ENCODE peak calls at places on chromosomes 2 and 18, in five cellular contexts. O is heart left ventricle, R is upper lobe of right lung, V is lung, T is astrocyte. P is an unnamed sample.

GRCh38 chr18:54392621-54393023 is 34.9 kb downstream of the C18orf54 start:
- DNase-seq in O (no peak), R (no peak), V (no peak), T (peak; percentile 29), P (no peak)

GRCh38 chr18:74702951-74703350 is 105.3 kb downstream of the ZNF407 start:
- DNase-seq in O (no peak), R (no peak), V (no peak), T (no peak), P (no peak)

GRCh38 chr2:30300456-30301221 is 69.3 kb downstream of the LBH start:
- DNase-seq in O (no peak), R (no peak), V (no peak), T (peak; percentile 93), P (no peak)

GRCh38 chr2:219496781-219497494 is 1.8 kb upstream of the GMPPA start:
- DNase-seq in O (no peak), R (no peak), V (no peak), T (peak; percentile 35), P (no peak)

GRCh38 chr2:191679818-191680600 is 2.1 kb downstream of the NABP1 start:
- DNase-seq in O (no peak), R (no peak), V (no peak), T (peak; percentile 90), P (no peak)

GRCh38 chr2:236847538-236848263 is 238.0 kb upstream of the COPS8 start:
- DNase-seq in O (no peak), R (no peak), V (no peak), T (no peak), P (no peak)

GRCh38 chr2:130870161-130870485 is 33.4 kb downstream of the ARHGEF4 start:
- DNase-seq in O (no peak), R (peak; percentile 47), V (no peak), T (no peak), P (no peak)

GRCh38 chr18:78582898-78583738 is 396.5 kb upstream of the SALL3 start:
- DNase-seq in O (no peak), R (no peak), V (no peak), T (no peak), P (no peak)

GRCh38 chr2:14420851-14421250 is 211.7 kb upstream of the LRATD1 start:
- DNase-seq in O (no peak), R (no peak), V (no peak), T (peak; percentile 37), P (no peak)

GRCh38 chr18:51503351-51503750 is 305.9 kb upstream of the MEX3C start:
- DNase-seq in O (no peak), R (no peak), V (no peak), T (no peak), P (no peak)

GRCh38 chr2:85584354-85584856 is at the start of gene VAMP5:
- DNase-seq in O (peak; percentile 76), R (no peak), V (no peak), T (no peak), P (no peak)

GRCh38 chr18:24538421-24539264 is 78.2 kb downstream of the HRH4 start:
- DNase-seq in O (no peak), R (no peak), V (no peak), T (no peak), P (peak; percentile 42)

GRCh38 chr18:2164644-2165287 is 406.5 kb downstream of the METTL4 start:
- DNase-seq in O (no peak), R (no peak), V (no peak), T (no peak), P (no peak)

GRCh38 chr2:50535971-50536759 is 495.8 kb downstream of the NRXN1 start:
- DNase-seq in O (no peak), R (no peak), V (no peak), T (peak; percentile 14), P (no peak)

GRCh38 chr18:3305354-3305762 is 43.4 kb downstream of the MYL12B start:
- DNase-seq in O (no peak), R (no peak), V (no peak), T (peak; percentile 100), P (no peak)

GRCh38 chr2:216619411-216620393 is 13.5 kb upstream of the IGFBP2 start:
- DNase-seq in O (no peak), R (no peak), V (no peak), T (no peak), P (no peak)

GRCh38 chr2:134149904-134150303 is 104.0 kb upstream of the MGAT5 start:
- DNase-seq in O (no peak), R (no peak), V (no peak), T (no peak), P (no peak)

GRCh38 chr2:19901201-19901457 is 654 bp downstream of the TTC32 start:
- DNase-seq in O (no peak), R (no peak), V (no peak), T (no peak), P (no peak)

DNA sequence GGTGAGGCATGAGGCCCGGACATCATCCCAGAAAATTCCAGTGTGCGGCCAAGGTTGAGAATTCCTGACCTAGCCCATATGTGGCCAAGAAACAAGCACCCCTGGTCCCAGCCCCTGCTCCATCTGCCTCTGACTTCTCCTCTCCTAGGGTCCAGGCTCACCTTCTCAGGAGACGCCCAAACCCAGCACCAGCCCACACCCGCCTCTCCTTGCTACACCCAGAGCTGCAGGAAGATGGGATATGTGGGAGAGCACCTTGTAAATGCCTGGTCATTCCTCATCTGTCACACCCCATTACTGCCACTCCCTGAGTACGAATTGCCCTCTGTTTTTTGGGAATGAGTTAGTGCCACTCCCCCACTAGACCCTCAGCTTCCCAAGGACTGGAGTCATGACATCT is 7.3 kb upstream of the ATP6V1B1 start:
- DNase-seq in O (no peak), R (no peak), V (peak; percentile 11), T (no peak), P (peak; percentile 87)
- H3K9me3 ChIP-seq in O (no peaks in the 10 kb centered on the region), R (no peaks in the 10 kb centered on the region), V (no peaks in the 10 kb centered on the region), T (no peaks in the 10 kb centered on the region), P (no peaks in the 10 kb centered on the region)

GRCh38 chr2:239600650-239601049 is 199.8 kb upstream of the HDAC4 start:
- DNase-seq in O (peak; percentile 27), R (peak; percentile 32), V (no peak), T (no peak), P (no peak)

GRCh38 chr2:239598732-239599090 is 197.9 kb upstream of the HDAC4 start:
- DNase-seq in O (no peak), R (peak; percentile 34), V (no peak), T (no peak), P (no peak)

GRCh38 chr2:239600194-239600593 is 199.4 kb upstream of the HDAC4 start:
- DNase-seq in O (no peak), R (peak; percentile 33), V (no peak), T (no peak), P (no peak)

GRCh38 chr2:239598011-239598731 is 197.4 kb upstream of the HDAC4 start:
- DNase-seq in O (peak; percentile 24), R (peak; percentile 45), V (no peak), T (no peak), P (no peak)

GRCh38 chr2:239599299-239599698 is 198.5 kb upstream of the HDAC4 start:
- DNase-seq in O (peak; percentile 29), R (peak; percentile 37), V (no peak), T (no peak), P (no peak)
- H3K9me3 ChIP-seq in O (no peaks in the 10 kb centered on the region), R (no peaks in the 10 kb centered on the region), V (no peaks in the 10 kb centered on the region), T (no peaks in the 10 kb centered on the region), P (peaks cover 5% of the 10 kb centered on the region)

GRCh38 chr18:10504723-10505122 is 21.1 kb upstream of the NAPG start:
- DNase-seq in O (no peak), R (no peak), V (no peak), T (no peak), P (no peak)
- H3K9me3 ChIP-seq in O (peaks cover 12% of the 10 kb centered on the region), R (peaks cover 7% of the 10 kb centered on the region), V (peaks cover 10% of the 10 kb centered on the region), T (peaks cover 8% of the 10 kb centered on the region), P (peaks cover 24% of the 10 kb centered on the region)

GRCh38 chr2:51981813-51982212 is 949.9 kb upstream of the NRXN1 start:
- DNase-seq in O (no peak), R (no peak), V (no peak), T (peak; percentile 13), P (no peak)
- H3K9me3 ChIP-seq in O (no peaks in the 10 kb centered on the region), R (no peaks in the 10 kb centered on the region), V (no peaks in the 10 kb centered on the region), T (no peaks in the 10 kb centered on the region), P (no peaks in the 10 kb centered on the region)